ENCODE peak calls at places on chromosomes 3 and 15, in five cellular contexts. L is CD8-positive, alpha-beta memory T cell; I is body of pancreas; U is GM20000; D is NCI-H2081. Y is an unnamed sample.

GRCh38 chr15:67409175-67409574 is 111.8 kb upstream of the C15orf61 start:
- DNase-seq in L (no peak), I (no peak), U (no peak), D (peak), Y (no peak)

GRCh38 chr3:152043620-152044019 is 170.2 kb downstream of the SUCNR1 start:
- DNase-seq in L (no peak), I (no peak), U (no peak), D (no peak), Y (no peak)

GRCh38 chr3:158355623-158356588 is 215.1 kb upstream of the MLF1 start:
- DNase-seq in L (no peak), I (no peak), U (peak), D (no peak), Y (no peak)

GRCh38 chr15:93201940-93202339 is 112.9 kb upstream of the RGMA start:
- DNase-seq in L (no peak), I (no peak), U (no peak), D (no peak), Y (no peak)

GRCh38 chr3:133987136-133987535 is 42.6 kb downstream of the SLCO2A1 start:
- DNase-seq in L (no peak), I (no peak), U (no peak), D (no peak), Y (no peak)

GRCh38 chr3:70120360-70120966 is 120.9 kb downstream of the SAMMSON start:
- DNase-seq in L (no peak), I (peak), U (peak), D (peak), Y (peak)

GRCh38 chr15:60941448-60941847 is 287.7 kb downstream of the RORA start:
- DNase-seq in L (no peak), I (no peak), U (no peak), D (no peak), Y (no peak)

GRCh38 chr3:38618343-38618742 is 31.1 kb downstream of the SCN5A start:
- DNase-seq in L (no peak), I (no peak), U (no peak), D (no peak), Y (no peak)

GRCh38 chr15:80550219-80550909 is 144.7 kb upstream of the ABHD17C start:
- DNase-seq in L (no peak), I (no peak), U (no peak), D (no peak), Y (no peak)

GRCh38 chr3:12681586-12682371 is 17.9 kb upstream of the RAF1 start:
- DNase-seq in L (no peak), I (no peak), U (no peak), D (no peak), Y (no peak)

GRCh38 chr3:106945435-106945834 is 431.8 kb upstream of the CCDC54 start:
- DNase-seq in L (no peak), I (no peak), U (no peak), D (peak), Y (no peak)

GRCh38 chr15:58438956-58439355 is 7.2 kb downstream of the LIPC start:
- DNase-seq in L (no peak), I (peak), U (peak), D (peak), Y (peak)

GRCh38 chr3:33170531-33170930 is 48.1 kb downstream of the SUSD5 start:
- DNase-seq in L (no peak), I (no peak), U (no peak), D (no peak), Y (no peak)

GRCh38 chr15:96440978-96441377 is 110.5 kb downstream of the NR2F2 start:
- DNase-seq in L (no peak), I (no peak), U (no peak), D (no peak), Y (no peak)

GRCh38 chr15:75455424-75455981 is 4.0 kb upstream of the SIN3A start:
- DNase-seq in L (peak), I (peak), U (peak), D (peak), Y (peak)

GRCh38 chr3:14566812-14567211 is 26.7 kb upstream of the GRIP2 start:
- DNase-seq in L (no peak), I (no peak), U (no peak), D (no peak), Y (no peak)

GRCh38 chr3:49805367-49805782 is 2.3 kb downstream of the INKA1 start:
- DNase-seq in L (no peak), I (peak), U (peak), D (no peak), Y (no peak)

GRCh38 chr3:183274609-183275008 is 21.6 kb downstream of the B3GNT5 start:
- DNase-seq in L (no peak), I (no peak), U (no peak), D (no peak), Y (no peak)

GRCh38 chr15:43550527-43551363 is 33.3 kb downstream of the MAP1A start:
- DNase-seq in L (no peak), I (no peak), U (no peak), D (no peak), Y (no peak)

GRCh38 chr3:148789156-148789555 is 38.5 kb upstream of the CPB1 start:
- DNase-seq in L (no peak), I (no peak), U (no peak), D (no peak), Y (no peak)

GRCh38 chr3:48248095-48248863 is 7.4 kb downstream of the ZNF589 start:
- DNase-seq in L (no peak), I (no peak), U (no peak), D (no peak), Y (no peak)

GRCh38 chr15:26805470-26805869 is 32.6 kb upstream of the GABRB3 start:
- DNase-seq in L (no peak), I (no peak), U (no peak), D (no peak), Y (no peak)

GRCh38 chr3:49771340-49771938 is 14.9 kb downstream of the IP6K1 start:
- DNase-seq in L (no peak), I (no peak), U (no peak), D (no peak), Y (no peak)

GRCh38 chr3:108036984-108037741 is 53.7 kb downstream of the CD47 start:
- DNase-seq in L (no peak), I (no peak), U (peak), D (peak), Y (no peak)

GRCh38 chr15:52143862-52144261 is 31.3 kb upstream of the BCL2L10 start:
- DNase-seq in L (no peak), I (no peak), U (no peak), D (no peak), Y (no peak)

GRCh38 chr15:96072821-96073220 is 257.7 kb upstream of the NR2F2 start:
- DNase-seq in L (no peak), I (no peak), U (no peak), D (no peak), Y (no peak)

GRCh38 chr3:170740726-170741591 is 129.0 kb downstream of the RPL22L1 start:
- DNase-seq in L (no peak), I (peak), U (no peak), D (no peak), Y (no peak)

GRCh38 chr15:90388462-90389182 is 580 bp downstream of the IQGAP1 start:
- DNase-seq in L (peak), I (peak), U (peak), D (peak), Y (peak)

GRCh38 chr3:81550415-81550814 is 211.0 kb downstream of the GBE1 start:
- DNase-seq in L (no peak), I (no peak), U (no peak), D (no peak), Y (no peak)

GRCh38 chr15:58622877-58623276 is 126.6 kb downstream of the ADAM10 start:
- DNase-seq in L (no peak), I (no peak), U (no peak), D (no peak), Y (no peak)

GRCh38 chr3:173501941-173502489 is 104.5 kb downstream of the NLGN1 start:
- DNase-seq in L (no peak), I (no peak), U (no peak), D (no peak), Y (no peak)

GRCh38 chr3:173650596-173650995 is 253.1 kb downstream of the NLGN1 start:
- DNase-seq in L (no peak), I (no peak), U (no peak), D (no peak), Y (no peak)

GRCh38 chr3:192957441-192957951 is 39.8 kb upstream of the MB21D2 start:
- DNase-seq in L (no peak), I (peak), U (no peak), D (no peak), Y (no peak)

GRCh38 chr3:5205165-5205941 is 17.8 kb downstream of the EDEM1 start:
- DNase-seq in L (no peak), I (no peak), U (peak), D (no peak), Y (no peak)

GRCh38 chr15:91926871-91927270 is 73.4 kb downstream of the SLCO3A1 start:
- DNase-seq in L (no peak), I (no peak), U (no peak), D (peak), Y (no peak)

GRCh38 chr15:92941668-92942067 is 41.5 kb downstream of the CHD2 start:
- DNase-seq in L (no peak), I (no peak), U (no peak), D (no peak), Y (no peak)

GRCh38 chr15:74523982-74524381 is 17.0 kb upstream of the ARID3B start:
- DNase-seq in L (no peak), I (no peak), U (no peak), D (no peak), Y (no peak)

GRCh38 chr3:106256249-106256957 is 387.6 kb upstream of the CBLB start:
- DNase-seq in L (no peak), I (no peak), U (peak), D (no peak), Y (no peak)